ENCODE peak calls at places on chromosomes 4 and X, in eight cellular contexts. One of them, this sample, is unnamed.
A peak's percentile ranks its signal among the peaks of the same experiment; 100 is the strongest.

GRCh38 chr4:123106741-123107140 is 184.3 kb upstream of the NUDT6 start:
- DNase-seq in Caco-2: no peak
- DNase-seq in neural crest cell: no peak
- DNase-seq in EH: no peak
- DNase-seq in EL: no peak
- DNase-seq in activated CD8-positive, alpha-beta memory T cell treated with anti-CD3 and anti-CD28 coated beads for 1 hour: no peak
- DNase-seq in NCI-H1417: no peak
- DNase-seq in NCI-H1105: no peak
- DNase-seq in this sample: no peak

GRCh38 chr4:20251061-20251795 is 477 bp upstream of the SLIT2 start:
- DNase-seq in EL: peak; percentile 31
- DNase-seq in activated CD8-positive, alpha-beta memory T cell treated with anti-CD3 and anti-CD28 coated beads for 1 hour: no peak
- DNase-seq in neural crest cell: no peak
- DNase-seq in Caco-2: no peak
- DNase-seq in EH: no peak
- DNase-seq in NCI-H1105: no peak
- DNase-seq in NCI-H1417: no peak
- DNase-seq in this sample: no peak

GRCh38 chrX:119410027-119410819 is 11.1 kb downstream of the SLC25A43 start:
- DNase-seq in activated CD8-positive, alpha-beta memory T cell treated with anti-CD3 and anti-CD28 coated beads for 1 hour: no peak
- DNase-seq in EL: peak; percentile 93
- DNase-seq in NCI-H1417: peak; percentile 56
- DNase-seq in neural crest cell: no peak
- DNase-seq in NCI-H1105: no peak
- DNase-seq in EH: peak; percentile 96
- DNase-seq in Caco-2: peak; percentile 87
- DNase-seq in this sample: peak; percentile 17

GRCh38 chr4:166153539-166153938 is 280.5 kb downstream of the TLL1 start:
- DNase-seq in Caco-2: no peak
- DNase-seq in NCI-H1105: no peak
- DNase-seq in NCI-H1417: no peak
- DNase-seq in EH: no peak
- DNase-seq in neural crest cell: no peak
- DNase-seq in activated CD8-positive, alpha-beta memory T cell treated with anti-CD3 and anti-CD28 coated beads for 1 hour: no peak
- DNase-seq in EL: no peak
- DNase-seq in this sample: no peak

GRCh38 chr4:76651616-76652015 is 216.6 kb downstream of the SHROOM3 start:
- DNase-seq in EH: no peak
- DNase-seq in EL: peak; percentile 11
- DNase-seq in activated CD8-positive, alpha-beta memory T cell treated with anti-CD3 and anti-CD28 coated beads for 1 hour: no peak
- DNase-seq in neural crest cell: no peak
- DNase-seq in NCI-H1417: no peak
- DNase-seq in NCI-H1105: no peak
- DNase-seq in Caco-2: no peak
- DNase-seq in this sample: no peak

GRCh38 chr4:151658959-151659593 is 101.7 kb downstream of the GATB start:
- DNase-seq in NCI-H1417: no peak
- DNase-seq in EH: peak; percentile 82
- DNase-seq in EL: peak; percentile 60
- DNase-seq in Caco-2: no peak
- DNase-seq in activated CD8-positive, alpha-beta memory T cell treated with anti-CD3 and anti-CD28 coated beads for 1 hour: no peak
- DNase-seq in NCI-H1105: no peak
- DNase-seq in neural crest cell: no peak
- DNase-seq in this sample: no peak

GRCh38 chr4:158811704-158812103 is 42.9 kb downstream of the FNIP2 start:
- DNase-seq in EL: peak; percentile 38
- DNase-seq in NCI-H1417: peak; percentile 19
- DNase-seq in NCI-H1105: no peak
- DNase-seq in activated CD8-positive, alpha-beta memory T cell treated with anti-CD3 and anti-CD28 coated beads for 1 hour: no peak
- DNase-seq in Caco-2: no peak
- DNase-seq in neural crest cell: no peak
- DNase-seq in EH: peak; percentile 69
- DNase-seq in this sample: no peak

GRCh38 chrX:9604111-9604907 is 139.5 kb downstream of the TBL1X start:
- DNase-seq in NCI-H1417: no peak
- DNase-seq in activated CD8-positive, alpha-beta memory T cell treated with anti-CD3 and anti-CD28 coated beads for 1 hour: no peak
- DNase-seq in Caco-2: no peak
- DNase-seq in EH: no peak
- DNase-seq in EL: no peak
- DNase-seq in NCI-H1105: no peak
- DNase-seq in neural crest cell: no peak
- DNase-seq in this sample: no peak

GRCh38 chr4:38075370-38076152 is 115.4 kb downstream of the PTTG2 start:
- DNase-seq in NCI-H1105: no peak
- DNase-seq in activated CD8-positive, alpha-beta memory T cell treated with anti-CD3 and anti-CD28 coated beads for 1 hour: no peak
- DNase-seq in EH: peak; percentile 83
- DNase-seq in neural crest cell: no peak
- DNase-seq in EL: peak; percentile 66
- DNase-seq in Caco-2: peak; percentile 69
- DNase-seq in NCI-H1417: no peak
- DNase-seq in this sample: no peak

GRCh38 chr4:2757426-2757825 is 1.3 kb upstream of the TNIP2 start:
- DNase-seq in neural crest cell: no peak
- DNase-seq in Caco-2: no peak
- DNase-seq in NCI-H1105: no peak
- DNase-seq in NCI-H1417: peak; percentile 5
- DNase-seq in activated CD8-positive, alpha-beta memory T cell treated with anti-CD3 and anti-CD28 coated beads for 1 hour: no peak
- DNase-seq in EL: no peak
- DNase-seq in EH: no peak
- DNase-seq in this sample: no peak

GRCh38 chrX:30702736-30703135 is 49.5 kb downstream of the GK start:
- DNase-seq in NCI-H1105: no peak
- DNase-seq in EH: peak; percentile 92
- DNase-seq in EL: peak; percentile 63
- DNase-seq in neural crest cell: no peak
- DNase-seq in Caco-2: no peak
- DNase-seq in activated CD8-positive, alpha-beta memory T cell treated with anti-CD3 and anti-CD28 coated beads for 1 hour: no peak
- DNase-seq in NCI-H1417: no peak
- DNase-seq in this sample: no peak

GRCh38 chr4:1512081-1512737 is 106.0 kb upstream of the NKX1-1 start:
- DNase-seq in EH: no peak
- DNase-seq in Caco-2: no peak
- DNase-seq in activated CD8-positive, alpha-beta memory T cell treated with anti-CD3 and anti-CD28 coated beads for 1 hour: no peak
- DNase-seq in EL: no peak
- DNase-seq in NCI-H1105: no peak
- DNase-seq in NCI-H1417: no peak
- DNase-seq in neural crest cell: no peak
- DNase-seq in this sample: no peak

GRCh38 chr4:174215936-174216699 is 67.3 kb downstream of the FBXO8 start:
- DNase-seq in Caco-2: no peak
- DNase-seq in EL: no peak
- DNase-seq in NCI-H1417: no peak
- DNase-seq in activated CD8-positive, alpha-beta memory T cell treated with anti-CD3 and anti-CD28 coated beads for 1 hour: no peak
- DNase-seq in NCI-H1105: no peak
- DNase-seq in neural crest cell: no peak
- DNase-seq in EH: no peak
- DNase-seq in this sample: no peak

GRCh38 chrX:109847257-109848187 is 114.5 kb upstream of the ACSL4 start:
- DNase-seq in EH: peak; percentile 91
- DNase-seq in activated CD8-positive, alpha-beta memory T cell treated with anti-CD3 and anti-CD28 coated beads for 1 hour: no peak
- DNase-seq in Caco-2: peak; percentile 52
- DNase-seq in EL: peak; percentile 84
- DNase-seq in NCI-H1105: no peak
- DNase-seq in NCI-H1417: no peak
- DNase-seq in neural crest cell: no peak
- DNase-seq in this sample: no peak

GRCh38 chr4:12761694-12762093 is 722.4 kb downstream of the RAB28 start:
- DNase-seq in NCI-H1105: no peak
- DNase-seq in Caco-2: no peak
- DNase-seq in neural crest cell: no peak
- DNase-seq in activated CD8-positive, alpha-beta memory T cell treated with anti-CD3 and anti-CD28 coated beads for 1 hour: no peak
- DNase-seq in NCI-H1417: no peak
- DNase-seq in EL: no peak
- DNase-seq in EH: no peak
- DNase-seq in this sample: no peak

GRCh38 chr4:124862261-124862660 is 149.7 kb upstream of the ANKRD50 start:
- DNase-seq in EH: no peak
- DNase-seq in activated CD8-positive, alpha-beta memory T cell treated with anti-CD3 and anti-CD28 coated beads for 1 hour: no peak
- DNase-seq in neural crest cell: no peak
- DNase-seq in Caco-2: no peak
- DNase-seq in EL: no peak
- DNase-seq in NCI-H1105: no peak
- DNase-seq in NCI-H1417: no peak
- DNase-seq in this sample: no peak

GRCh38 chrX:136916827-136917226 is 36.3 kb upstream of the RBMX start:
- DNase-seq in neural crest cell: no peak
- DNase-seq in activated CD8-positive, alpha-beta memory T cell treated with anti-CD3 and anti-CD28 coated beads for 1 hour: no peak
- DNase-seq in EH: no peak
- DNase-seq in NCI-H1417: no peak
- DNase-seq in NCI-H1105: no peak
- DNase-seq in Caco-2: no peak
- DNase-seq in EL: no peak
- DNase-seq in this sample: no peak

GRCh38 chr4:140427919-140428471 is 547 bp upstream of the CLGN start:
- DNase-seq in activated CD8-positive, alpha-beta memory T cell treated with anti-CD3 and anti-CD28 coated beads for 1 hour: no peak
- DNase-seq in EL: no peak
- DNase-seq in NCI-H1105: no peak
- DNase-seq in neural crest cell: no peak
- DNase-seq in Caco-2: no peak
- DNase-seq in EH: no peak
- DNase-seq in NCI-H1417: no peak
- DNase-seq in this sample: no peak

GRCh38 chrX:103533428-103534216 is 14.3 kb upstream of the RAB40A start:
- DNase-seq in activated CD8-positive, alpha-beta memory T cell treated with anti-CD3 and anti-CD28 coated beads for 1 hour: peak; percentile 19
- DNase-seq in NCI-H1105: peak; percentile 1
- DNase-seq in EL: peak; percentile 62
- DNase-seq in Caco-2: peak; percentile 67
- DNase-seq in NCI-H1417: peak; percentile 88
- DNase-seq in neural crest cell: peak; percentile 85
- DNase-seq in EH: peak; percentile 74
- DNase-seq in this sample: no peak

GRCh38 chr4:7434766-7435150 is at the start of gene PSAPL1:
- DNase-seq in EH: peak; percentile 37
- DNase-seq in EL: peak; percentile 62
- DNase-seq in NCI-H1105: no peak
- DNase-seq in Caco-2: peak; percentile 90
- DNase-seq in activated CD8-positive, alpha-beta memory T cell treated with anti-CD3 and anti-CD28 coated beads for 1 hour: no peak
- DNase-seq in NCI-H1417: peak; percentile 7
- DNase-seq in neural crest cell: no peak
- DNase-seq in this sample: no peak

This sample was measured in GOT3.